ENCODE peak calls at places on chromosomes 2 and 18, in ten cellular contexts. L is A549; R is body of pancreas; I is GM23248; X is effector memory CD4-positive, alpha-beta T cell; D is right cardiac atrium; Z is ovary; H is right atrium auricular region; K is CD4-positive, alpha-beta memory T cell; J is cardiac fibroblast. C is an unnamed sample.

GRCh38 chr2:158914731-158915130 is 53.7 kb upstream of the TANC1 start:
- DNase-seq in R (no peak), D (no peak), Z (no peak), J (peak), X (no peak), L (no peak), K (no peak), H (no peak), I (peak), C (no peak)

GRCh38 chr2:145277922-145278321 is 758.0 kb upstream of the ZEB2 start:
- DNase-seq in D (no peak), R (no peak), H (no peak), L (no peak), J (peak), K (no peak), Z (no peak), I (peak), X (no peak), C (peak)

GRCh38 chr2:149763358-149763757 is 175.8 kb upstream of the MMADHC start:
- DNase-seq in D (no peak), I (no peak), X (no peak), L (no peak), H (no peak), J (no peak), R (no peak), K (no peak), Z (no peak), C (no peak)

GRCh38 chr2:219385958-219386520 is 1.7 kb downstream of the DNPEP start:
- DNase-seq in Z (peak), D (peak), L (no peak), R (no peak), H (no peak), I (no peak), K (no peak), J (no peak), X (no peak), C (no peak)

GRCh38 chr2:222575618-222576017 is 80.3 kb downstream of the FARSB start:
- DNase-seq in K (no peak), I (no peak), X (no peak), D (no peak), H (no peak), Z (no peak), J (no peak), L (no peak), R (no peak), C (no peak)

GRCh38 chr2:27822049-27822448 is 50.5 kb downstream of the MRPL33 start:
- DNase-seq in K (no peak), J (no peak), X (no peak), I (no peak), D (no peak), Z (no peak), H (no peak), R (no peak), L (no peak), C (no peak)

GRCh38 chr18:59517446-59518171 is 158.5 kb upstream of the LMAN1 start:
- DNase-seq in H (no peak), Z (peak), J (peak), R (no peak), L (no peak), X (no peak), I (peak), D (no peak), K (no peak), C (peak)

GRCh38 chr2:106358081-106358480 is 110.1 kb downstream of the RGPD3 start:
- DNase-seq in J (no peak), D (no peak), Z (no peak), K (no peak), I (no peak), L (no peak), H (no peak), X (no peak), R (no peak), C (no peak)

GRCh38 chr2:115162454-115163293 is 720.2 kb downstream of the DPP10 start:
- DNase-seq in H (no peak), K (no peak), I (peak), L (no peak), X (no peak), J (no peak), R (peak), D (no peak), Z (no peak), C (peak)

GRCh38 chr2:207810200-207810788 is 40.6 kb upstream of the FZD5 start:
- DNase-seq in H (no peak), Z (no peak), I (no peak), K (no peak), X (no peak), D (no peak), J (no peak), R (no peak), L (no peak), C (no peak)

GRCh38 chr18:76386886-76387285 is 108.2 kb downstream of the ZNF516 start:
- DNase-seq in Z (no peak), J (no peak), L (no peak), K (no peak), H (no peak), R (no peak), X (no peak), I (no peak), D (no peak), C (no peak)

GRCh38 chr2:66874411-66874810 is 439.5 kb downstream of the MEIS1 start:
- DNase-seq in D (no peak), Z (no peak), X (no peak), L (no peak), K (no peak), J (no peak), I (peak), R (no peak), H (no peak), C (peak)

DNA sequence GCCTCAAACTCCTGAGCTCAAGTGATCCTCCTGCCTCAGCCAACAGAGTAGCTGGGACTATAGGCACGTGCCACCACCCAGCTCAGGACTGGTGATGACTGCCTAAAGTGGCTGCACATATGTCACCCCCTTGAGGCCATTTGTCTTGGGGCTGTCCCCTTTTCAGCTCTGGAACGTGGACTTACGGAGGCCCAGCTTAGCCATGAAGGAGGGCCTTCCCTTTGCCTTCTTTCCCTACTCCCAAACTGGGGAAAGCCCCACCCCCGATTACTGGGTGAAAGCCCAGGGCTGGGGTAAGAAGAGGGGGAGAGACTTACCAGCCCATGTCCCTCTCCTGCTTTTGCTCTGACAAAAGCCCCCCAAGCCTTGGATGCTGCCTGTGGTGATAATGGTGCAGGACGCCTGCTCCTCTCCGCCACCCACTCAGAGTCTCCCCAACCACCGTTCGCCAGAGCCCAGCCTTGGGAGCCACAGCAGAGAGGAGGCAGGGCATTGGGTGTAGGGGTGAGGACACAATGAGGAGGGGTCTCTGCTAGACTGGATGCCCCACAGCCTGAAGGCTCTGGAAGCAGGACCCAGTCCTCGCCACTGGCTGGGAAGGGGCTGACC is 2.5 kb upstream of the DUSP2 start:
- DNase-seq in D (no peak), H (no peak), J (no peak), Z (peak), K (no peak), X (no peak), I (no peak), L (no peak), R (no peak), C (no peak)
- H3K4me3 ChIP-seq in D (no peak), H (no peak), J (no peak), Z (no peak), K (no peak), X (peak), I (no peak), L (no peak), R (no peak), C (no peak)

DNA sequence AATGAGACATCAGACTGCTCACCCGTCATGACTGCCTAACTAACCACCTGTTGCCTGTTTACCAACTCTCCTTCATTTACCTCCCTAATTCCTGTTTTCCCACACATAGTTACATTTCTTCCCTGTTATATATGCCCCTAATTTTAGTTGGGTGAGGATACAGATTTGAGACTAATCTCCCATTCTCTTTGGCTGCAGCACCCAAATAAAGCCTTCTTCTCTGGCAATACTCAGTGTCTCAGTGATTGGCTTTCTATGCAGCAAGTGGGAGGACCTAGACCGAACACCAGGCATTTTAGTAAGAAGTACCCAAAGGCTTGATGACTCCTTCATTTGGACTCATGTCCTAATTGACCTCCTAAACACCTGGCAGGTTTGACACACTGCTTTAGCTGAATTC is 147.2 kb downstream of the TRIB2 start:
- DNase-seq in R (no peak), Z (no peak), H (no peak), L (no peak), D (no peak), I (no peak), J (no peak), K (no peak), X (no peak), C (no peak)
- H3K4me3 ChIP-seq in R (no peak), Z (no peak), H (no peak), L (no peak), D (no peak), I (no peak), J (no peak), K (no peak), X (no peak), C (no peak)

DNA sequence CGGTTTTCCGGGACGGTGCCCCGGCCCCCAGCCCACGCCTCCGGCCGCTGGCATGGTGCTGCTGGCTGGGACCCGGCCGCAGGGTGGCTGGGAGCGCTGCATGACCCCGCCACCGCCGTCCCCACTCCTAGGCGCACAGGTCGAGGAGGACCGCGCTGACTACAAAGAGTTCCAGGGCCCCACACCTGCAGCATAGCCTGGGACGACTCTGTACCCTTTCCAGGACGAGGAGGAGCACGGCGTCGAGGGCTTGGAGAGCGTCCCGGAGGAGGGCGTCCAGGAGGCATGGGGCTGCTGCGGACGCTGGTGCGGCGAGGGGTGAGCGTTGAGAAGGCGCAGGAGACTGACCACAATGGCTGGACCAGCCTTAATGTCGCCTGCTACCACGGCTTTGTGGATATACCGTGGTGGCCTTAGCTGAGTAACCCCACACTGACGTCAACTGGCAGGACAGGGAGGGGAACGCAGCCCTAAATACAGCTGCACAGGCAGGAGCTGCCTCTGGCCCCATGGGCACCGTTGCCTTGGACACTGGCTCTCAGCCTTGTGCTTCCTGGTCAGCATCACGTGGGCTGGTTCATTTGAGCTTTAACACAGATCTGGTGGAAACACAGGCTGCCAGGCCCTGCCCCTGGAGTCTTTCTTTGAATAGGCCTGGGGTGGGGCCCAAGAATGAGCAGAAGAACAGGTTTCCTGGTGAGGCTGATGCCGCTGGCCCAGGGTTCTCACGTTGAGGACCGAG is 40.9 kb upstream of the TRIM43B start:
- DNase-seq in H (no peak), L (no peak), R (peak), D (peak), I (peak), J (peak), X (no peak), Z (no peak), K (no peak), C (no peak)
- H3K4me3 ChIP-seq in H (peak), L (no peak), R (no peak), D (no peak), I (peak), J (no peak), X (no peak), Z (no peak), K (peak), C (peak)

GRCh38 chr2:196924051-196924450 is 2.5 kb downstream of the PGAP1 start:
- DNase-seq in J (no peak), R (no peak), Z (no peak), K (no peak), D (no peak), L (no peak), I (no peak), H (no peak), X (no peak), C (no peak)
- H3K4me3 ChIP-seq in J (no peak), R (no peak), Z (no peak), K (no peak), D (no peak), L (no peak), I (no peak), H (no peak), X (no peak), C (peak)